ENCODE peak calls at places on chromosomes 2 and 18, in six cellular contexts. I is stimulated activated CD4-positive, alpha-beta T cell treated with anti-CD3 and anti-CD28 coated beads, TNF-alpha, amount 100 ng/mL, for 24 hours; O is LHCN-M2; U is renal cortical epithelial cell; X is AML-193; L is OCI-M1. Y is an unnamed sample.
A peak's percentile ranks its signal among the peaks of the same experiment; 100 is the strongest.

GRCh38 chr2:643334-643733 is 33.9 kb downstream of the TMEM18 start:
- DNase-seq in O (no peak), L (no peak), I (no peak), U (no peak), X (no peak), Y (no peak)

GRCh38 chr2:188919824-188920223 is 54.3 kb upstream of the COL3A1 start:
- DNase-seq in I (no peak), X (no peak), L (no peak), U (no peak), O (no peak), Y (no peak)

GRCh38 chr2:179224361-179224760 is 40.3 kb downstream of the SESTD1 start:
- DNase-seq in O (no peak), I (no peak), X (no peak), U (no peak), L (no peak), Y (no peak)

GRCh38 chr2:230748087-230748486 is 35.4 kb downstream of the CAB39 start:
- DNase-seq in X (no peak), L (peak; percentile 68), O (no peak), I (no peak), U (peak; percentile 40), Y (no peak)

GRCh38 chr2:183665403-183665802 is 541.2 kb downstream of the NUP35 start:
- DNase-seq in I (no peak), U (no peak), O (no peak), X (no peak), L (no peak), Y (peak; percentile 88)

GRCh38 chr2:187424156-187424555 is 23.9 kb downstream of the CALCRL start:
- DNase-seq in U (peak; percentile 53), O (peak; percentile 56), L (no peak), I (no peak), X (no peak), Y (no peak)

GRCh38 chr2:30798536-30798991 is 8.7 kb downstream of the CAPN13 start:
- DNase-seq in I (no peak), L (no peak), X (no peak), U (peak; percentile 98), O (no peak), Y (no peak)

GRCh38 chr2:234308814-234309195 is 188.1 kb downstream of the ARL4C start:
- DNase-seq in X (no peak), L (no peak), O (peak; percentile 69), U (peak; percentile 80), I (peak; percentile 60), Y (no peak)

GRCh38 chr2:127360242-127360641 is 27.5 kb downstream of the MAP3K2 start:
- DNase-seq in U (no peak), X (no peak), L (no peak), I (no peak), O (no peak), Y (no peak)

GRCh38 chr2:176001281-176001902 is 675 bp downstream of the LNPK start:
- DNase-seq in I (peak; percentile 43), X (peak; percentile 54), U (peak; percentile 53), O (peak; percentile 53), L (peak; percentile 86), Y (peak; percentile 1)

GRCh38 chr18:73340135-73340934 is 472.5 kb upstream of the NETO1 start:
- DNase-seq in O (no peak), X (no peak), L (peak; percentile 46), I (no peak), U (peak; percentile 99), Y (no peak)

GRCh38 chr2:225512873-225513580 is 113.5 kb downstream of the NYAP2 start:
- DNase-seq in X (no peak), U (no peak), L (no peak), O (peak; percentile 7), I (no peak), Y (no peak)

GRCh38 chr18:54223568-54224241 is 764 bp downstream of the MBD2 start:
- DNase-seq in X (peak; percentile 31), I (peak; percentile 53), L (peak; percentile 58), U (peak; percentile 87), O (peak; percentile 89), Y (peak; percentile 54)

GRCh38 chr18:9808530-9809241 is 77.1 kb upstream of the TXNDC2 start:
- DNase-seq in I (no peak), U (peak; percentile 91), L (no peak), X (no peak), O (peak; percentile 75), Y (no peak)

GRCh38 chr18:34098109-34098508 is 126.6 kb downstream of the NOL4 start:
- DNase-seq in O (no peak), U (no peak), I (no peak), X (no peak), L (no peak), Y (no peak)

GRCh38 chr2:190382851-190383250 is 25.3 kb upstream of the MFSD6 start:
- DNase-seq in O (peak; percentile 51), X (peak; percentile 1), I (peak; percentile 22), U (peak; percentile 88), L (peak; percentile 72), Y (peak; percentile 39)

GRCh38 chr18:39389800-39390379 is 1824.3 kb upstream of the CELF4 start:
- DNase-seq in O (no peak), U (peak; percentile 7), I (no peak), L (no peak), X (no peak), Y (no peak)

GRCh38 chr2:164681009-164681408 is 59.7 kb upstream of the GRB14 start:
- DNase-seq in X (no peak), U (no peak), L (no peak), O (no peak), I (no peak), Y (no peak)

GRCh38 chr2:203759692-203760365 is 53.4 kb downstream of the CD28 start:
- DNase-seq in X (no peak), O (peak; percentile 93), L (no peak), U (peak; percentile 98), I (no peak), Y (no peak)

GRCh38 chr2:232292395-232293154 is 86.0 kb upstream of the ALPP start:
- DNase-seq in X (peak; percentile 54), U (peak; percentile 40), O (peak; percentile 63), L (peak; percentile 79), I (peak; percentile 18), Y (no peak)

GRCh38 chr18:58851874-58852273 is 12.8 kb upstream of the ZNF532 start:
- DNase-seq in L (no peak), X (no peak), O (no peak), U (no peak), I (no peak), Y (no peak)

GRCh38 chr2:41992700-41993070 is 55.1 kb upstream of the PKDCC start:
- DNase-seq in I (no peak), O (no peak), L (no peak), X (no peak), U (no peak), Y (no peak)

GRCh38 chr2:43152711-43153627 is 73.4 kb downstream of the ZFP36L2 start:
- DNase-seq in I (no peak), O (no peak), U (no peak), L (no peak), X (no peak), Y (peak; percentile 61)

GRCh38 chr2:240628507-240629418 is 3.5 kb downstream of the GPR35 start:
- DNase-seq in I (no peak), L (no peak), U (no peak), X (no peak), O (no peak), Y (no peak)

GRCh38 chr2:237967463-237967871 is 653 bp downstream of the UBE2F start:
- DNase-seq in L (peak; percentile 37), X (no peak), U (no peak), O (no peak), I (no peak), Y (no peak)

Y was measured in NCI-H2171.